ENCODE peak calls at places on chromosomes 5 and 9, in six cellular contexts. S, B, O, L, P and T are unnamed samples.

GRCh38 chr9:19049872-19050636 is 827 bp downstream of the RRAGA start:
- DNase-seq in B (peak), O (no peak), S (peak), L (peak), P (peak), T (no peak)

GRCh38 chr5:87302061-87302460 is 34.4 kb downstream of the RASA1 start:
- DNase-seq in O (no peak), B (peak), P (no peak), S (peak), L (peak), T (no peak)

GRCh38 chr9:126819482-126819881 is 14.6 kb downstream of the ZBTB43 start:
- DNase-seq in B (no peak), P (no peak), S (no peak), O (no peak), L (no peak), T (no peak)

GRCh38 chr5:142825378-142826089 is 55.4 kb downstream of the ARHGAP26 start:
- DNase-seq in P (no peak), S (no peak), L (no peak), B (no peak), O (no peak), T (no peak)

GRCh38 chr9:94212091-94212490 is 47.0 kb upstream of the ZNF169 start:
- DNase-seq in S (no peak), P (no peak), B (no peak), O (no peak), L (no peak), T (no peak)

GRCh38 chr5:10471672-10472071 is 30.0 kb downstream of the ROPN1L start:
- DNase-seq in P (no peak), B (no peak), O (no peak), S (no peak), L (no peak), T (no peak)

GRCh38 chr9:5617749-5618148 is 11.2 kb upstream of the RIC1 start:
- DNase-seq in O (no peak), L (no peak), S (no peak), P (no peak), B (no peak), T (no peak)

GRCh38 chr5:20523099-20523498 is 535.1 kb upstream of the CDH18 start:
- DNase-seq in B (no peak), L (no peak), P (no peak), S (no peak), O (no peak), T (no peak)